ENCODE peak calls at places on chromosomes 4 and X, in ten cellular contexts. One of them, this sample, is unnamed. For H3K9me3, the result is how much of the 10 kb centered on the place peaks cover.

GRCh38 chrX:63658920-63659319 is 126.1 kb downstream of the ARHGEF9 start:
- DNase-seq in GM12878: no peak
- DNase-seq in Panc1: no peak
- DNase-seq in suprapubic skin: no peak
- DNase-seq in stomach: no peak
- DNase-seq in HCT116: no peak
- DNase-seq in K562: no peak
- DNase-seq in upper lobe of left lung: no peak
- DNase-seq in H1: no peak
- DNase-seq in SK-N-SH: no peak
- DNase-seq in this sample: no peak

GRCh38 chr4:184514121-184514988 is 40.0 kb upstream of the IRF2 start:
- DNase-seq in K562: peak
- DNase-seq in GM12878: peak
- DNase-seq in SK-N-SH: peak
- DNase-seq in suprapubic skin: peak
- DNase-seq in upper lobe of left lung: no peak
- DNase-seq in H1: no peak
- DNase-seq in stomach: no peak
- DNase-seq in HCT116: no peak
- DNase-seq in Panc1: no peak
- DNase-seq in this sample: no peak

GRCh38 chrX:28628101-28628500 is 40.9 kb downstream of the IL1RAPL1 start:
- DNase-seq in HCT116: no peak
- DNase-seq in stomach: no peak
- DNase-seq in Panc1: no peak
- DNase-seq in GM12878: no peak
- DNase-seq in suprapubic skin: no peak
- DNase-seq in SK-N-SH: no peak
- DNase-seq in H1: no peak
- DNase-seq in K562: no peak
- DNase-seq in upper lobe of left lung: no peak
- DNase-seq in this sample: no peak

GRCh38 chr4:703336-704197 is 2.1 kb upstream of the PCGF3 start:
- DNase-seq in suprapubic skin: no peak
- DNase-seq in upper lobe of left lung: no peak
- DNase-seq in Panc1: no peak
- DNase-seq in H1: no peak
- DNase-seq in GM12878: no peak
- DNase-seq in SK-N-SH: no peak
- DNase-seq in HCT116: no peak
- DNase-seq in K562: no peak
- DNase-seq in stomach: no peak
- DNase-seq in this sample: no peak

GRCh38 chr4:180060159-180060889 is 2182.9 kb upstream of the TENM3 start:
- DNase-seq in GM12878: no peak
- DNase-seq in suprapubic skin: no peak
- DNase-seq in SK-N-SH: peak
- DNase-seq in H1: no peak
- DNase-seq in K562: no peak
- DNase-seq in stomach: no peak
- DNase-seq in Panc1: no peak
- DNase-seq in HCT116: no peak
- DNase-seq in upper lobe of left lung: no peak
- DNase-seq in this sample: no peak

GRCh38 chr4:169620846-169621228 is 459 bp downstream of the CLCN3 start:
- DNase-seq in upper lobe of left lung: no peak
- DNase-seq in HCT116: no peak
- DNase-seq in SK-N-SH: peak
- DNase-seq in stomach: no peak
- DNase-seq in H1: no peak
- DNase-seq in GM12878: no peak
- DNase-seq in Panc1: no peak
- DNase-seq in K562: no peak
- DNase-seq in suprapubic skin: no peak
- DNase-seq in this sample: peak

GRCh38 chrX:150363561-150364346 is 637 bp downstream of the MAMLD1 start:
- DNase-seq in upper lobe of left lung: peak
- DNase-seq in H1: peak
- DNase-seq in HCT116: no peak
- DNase-seq in Panc1: no peak
- DNase-seq in SK-N-SH: peak
- DNase-seq in GM12878: no peak
- DNase-seq in suprapubic skin: no peak
- DNase-seq in stomach: no peak
- DNase-seq in K562: no peak
- DNase-seq in this sample: no peak

GRCh38 chr4:149311076-149311475 is 504.6 kb downstream of the IQCM start:
- DNase-seq in stomach: no peak
- DNase-seq in GM12878: no peak
- DNase-seq in Panc1: no peak
- DNase-seq in upper lobe of left lung: no peak
- DNase-seq in SK-N-SH: no peak
- DNase-seq in H1: no peak
- DNase-seq in suprapubic skin: no peak
- DNase-seq in HCT116: no peak
- DNase-seq in K562: no peak
- DNase-seq in this sample: no peak

GRCh38 chr4:185566972-185567749 is 31.9 kb upstream of the PDLIM3 start:
- DNase-seq in K562: no peak
- DNase-seq in suprapubic skin: no peak
- DNase-seq in SK-N-SH: no peak
- DNase-seq in GM12878: no peak
- DNase-seq in upper lobe of left lung: no peak
- DNase-seq in Panc1: no peak
- DNase-seq in stomach: no peak
- DNase-seq in HCT116: no peak
- DNase-seq in H1: no peak
- DNase-seq in this sample: no peak

GRCh38 chr4:53563824-53564223 is 27.5 kb downstream of the LNX1 start:
- DNase-seq in SK-N-SH: no peak
- DNase-seq in suprapubic skin: no peak
- DNase-seq in stomach: no peak
- DNase-seq in upper lobe of left lung: no peak
- DNase-seq in H1: no peak
- DNase-seq in GM12878: peak
- DNase-seq in HCT116: no peak
- DNase-seq in K562: no peak
- DNase-seq in Panc1: no peak
- DNase-seq in this sample: no peak

GRCh38 chrX:538311-538710 is 92.3 kb upstream of the SHOX start:
- DNase-seq in stomach: no peak
- DNase-seq in upper lobe of left lung: no peak
- DNase-seq in suprapubic skin: no peak
- DNase-seq in H1: no peak
- DNase-seq in SK-N-SH: no peak
- DNase-seq in Panc1: no peak
- DNase-seq in HCT116: peak
- DNase-seq in GM12878: no peak
- DNase-seq in K562: no peak
- DNase-seq in this sample: no peak

GRCh38 chrX:9878141-9878875 is 88.8 kb upstream of the CLDN34 start:
- DNase-seq in SK-N-SH: no peak
- DNase-seq in stomach: no peak
- DNase-seq in H1: no peak
- DNase-seq in HCT116: no peak
- DNase-seq in upper lobe of left lung: no peak
- DNase-seq in Panc1: no peak
- DNase-seq in GM12878: no peak
- DNase-seq in suprapubic skin: no peak
- DNase-seq in K562: no peak
- DNase-seq in this sample: no peak

DNA sequence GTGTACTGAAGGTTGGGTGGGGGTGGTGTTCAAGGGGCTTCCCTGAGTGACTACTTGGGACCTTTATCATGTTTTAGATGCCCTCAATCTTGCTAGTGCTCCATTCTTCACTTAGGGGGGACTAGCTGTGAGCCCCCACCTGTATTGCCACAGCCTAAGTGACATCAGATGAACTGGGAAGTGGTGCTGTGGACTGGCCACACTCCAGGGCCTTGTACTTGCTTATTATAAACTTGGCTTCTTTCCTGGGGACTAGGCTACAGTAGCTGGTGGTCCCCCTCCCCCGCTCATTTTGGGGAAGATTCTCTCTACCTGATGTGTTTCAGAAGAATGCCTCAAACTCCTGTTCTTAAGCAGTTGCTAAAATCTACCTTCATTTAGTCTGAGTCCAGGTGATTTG is 46.7 kb upstream of the WDR1 start:
- DNase-seq in upper lobe of left lung: no peak
- DNase-seq in K562: no peak
- DNase-seq in stomach: no peak
- DNase-seq in H1: no peak
- DNase-seq in SK-N-SH: no peak
- DNase-seq in HCT116: no peak
- DNase-seq in suprapubic skin: no peak
- DNase-seq in GM12878: no peak
- DNase-seq in Panc1: no peak
- DNase-seq in this sample: no peak
- TF ChIP-seq POLR2AphosphoS5 in upper lobe of left lung: no peak
- TF ChIP-seq POLR2AphosphoS5 in K562: no peak
- TF ChIP-seq POLR2AphosphoS5 in stomach: no peak
- TF ChIP-seq POLR2AphosphoS5 in H1: no peak
- TF ChIP-seq POLR2AphosphoS5 in SK-N-SH: no peak
- TF ChIP-seq POLR2AphosphoS5 in HCT116: no peak
- TF ChIP-seq POLR2AphosphoS5 in suprapubic skin: no peak
- TF ChIP-seq POLR2AphosphoS5 in GM12878: no peak
- TF ChIP-seq POLR2AphosphoS5 in Panc1: no peak
- TF ChIP-seq POLR2AphosphoS5 in this sample: no peak

GRCh38 chrX:7131621-7132020 is 15.9 kb upstream of the STS start:
- DNase-seq in H1: no peak
- DNase-seq in Panc1: no peak
- DNase-seq in K562: no peak
- DNase-seq in upper lobe of left lung: no peak
- DNase-seq in SK-N-SH: no peak
- DNase-seq in GM12878: no peak
- DNase-seq in HCT116: no peak
- DNase-seq in stomach: peak
- DNase-seq in suprapubic skin: no peak
- DNase-seq in this sample: no peak

GRCh38 chrX:7133036-7133412 is 14.5 kb upstream of the STS start:
- DNase-seq in GM12878: no peak
- DNase-seq in HCT116: no peak
- DNase-seq in stomach: no peak
- DNase-seq in Panc1: no peak
- DNase-seq in H1: no peak
- DNase-seq in upper lobe of left lung: no peak
- DNase-seq in suprapubic skin: no peak
- DNase-seq in SK-N-SH: no peak
- DNase-seq in K562: peak
- DNase-seq in this sample: no peak

GRCh38 chrX:7127058-7127457 is 20.5 kb upstream of the STS start:
- DNase-seq in HCT116: no peak
- DNase-seq in GM12878: no peak
- DNase-seq in SK-N-SH: no peak
- DNase-seq in H1: no peak
- DNase-seq in Panc1: no peak
- DNase-seq in K562: no peak
- DNase-seq in stomach: no peak
- DNase-seq in upper lobe of left lung: no peak
- DNase-seq in suprapubic skin: no peak
- DNase-seq in this sample: no peak

DNA sequence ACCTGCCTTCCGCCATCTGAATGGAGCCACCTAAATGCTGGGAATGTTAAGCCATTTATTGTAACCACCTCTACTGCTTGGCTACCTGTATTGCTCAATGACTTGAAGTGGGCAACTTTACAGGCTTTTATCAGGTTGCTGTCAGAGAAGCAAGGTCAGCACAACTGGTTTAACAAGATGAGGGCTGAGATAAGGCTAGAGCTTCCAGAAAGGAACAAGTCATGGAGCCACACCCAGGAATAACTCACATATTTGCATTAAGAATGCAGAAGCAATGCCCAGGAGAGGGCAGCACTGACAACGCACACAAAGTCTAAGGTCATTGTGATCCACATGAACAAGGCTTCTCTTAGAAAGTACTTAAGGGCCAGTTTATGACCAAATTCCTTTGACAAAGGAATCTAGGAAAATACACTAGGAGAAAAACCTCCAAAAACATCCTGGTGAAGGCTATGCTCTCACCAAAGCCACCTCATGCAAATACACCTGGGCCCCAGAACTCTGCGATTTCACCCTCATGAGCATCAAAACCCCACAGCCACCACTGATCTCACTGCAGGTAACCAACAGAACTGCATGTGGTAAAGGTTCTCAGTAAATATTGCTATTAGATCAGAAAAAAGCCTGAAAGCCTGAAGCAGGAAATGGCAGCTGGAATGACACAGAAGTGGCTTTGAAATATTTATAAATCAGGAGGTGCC is 15.0 kb upstream of the STS start:
- DNase-seq in upper lobe of left lung: no peak
- DNase-seq in Panc1: no peak
- DNase-seq in HCT116: peak
- DNase-seq in H1: no peak
- DNase-seq in suprapubic skin: no peak
- DNase-seq in stomach: peak
- DNase-seq in K562: peak
- DNase-seq in GM12878: no peak
- DNase-seq in SK-N-SH: no peak
- DNase-seq in this sample: peak
- TF ChIP-seq CTCF in upper lobe of left lung: peak
- TF ChIP-seq CTCF in Panc1: peak
- TF ChIP-seq CTCF in HCT116: peak
- TF ChIP-seq CTCF in H1: no peak
- TF ChIP-seq CTCF in suprapubic skin: peak
- TF ChIP-seq CTCF in stomach: peak
- TF ChIP-seq CTCF in K562: peak
- TF ChIP-seq CTCF in GM12878: peak
- TF ChIP-seq CTCF in SK-N-SH: peak
- TF ChIP-seq CTCF in this sample: peak

DNA sequence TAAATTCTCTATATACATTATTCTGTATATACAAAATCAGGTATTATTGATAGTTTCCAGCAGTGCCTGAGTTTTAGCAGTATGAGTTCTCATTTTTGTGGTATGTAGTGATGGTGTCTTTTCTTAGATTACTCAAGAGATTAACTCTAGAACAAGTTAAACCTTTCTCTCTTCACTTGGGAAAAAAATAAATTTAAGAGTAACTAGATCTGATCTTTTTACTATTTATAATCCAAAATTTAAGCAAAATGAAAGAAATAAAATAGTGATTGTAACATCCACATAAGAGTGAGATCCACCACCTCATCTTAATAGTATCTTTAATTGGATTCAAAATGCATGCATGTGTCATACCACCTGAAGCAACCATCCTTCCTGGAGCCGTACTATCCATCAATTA is 124.1 kb upstream of the DDX3X start:
- DNase-seq in K562: no peak
- DNase-seq in SK-N-SH: no peak
- DNase-seq in HCT116: no peak
- DNase-seq in suprapubic skin: no peak
- DNase-seq in stomach: no peak
- DNase-seq in GM12878: no peak
- DNase-seq in H1: no peak
- DNase-seq in upper lobe of left lung: no peak
- DNase-seq in Panc1: no peak
- DNase-seq in this sample: no peak
- H3K9me3 ChIP-seq in K562: under half
- H3K9me3 ChIP-seq in SK-N-SH: under half
- H3K9me3 ChIP-seq in HCT116: under half
- H3K9me3 ChIP-seq in suprapubic skin: under half
- H3K9me3 ChIP-seq in stomach: under half
- H3K9me3 ChIP-seq in GM12878: under half
- H3K9me3 ChIP-seq in H1: under half
- H3K9me3 ChIP-seq in upper lobe of left lung: under half
- H3K9me3 ChIP-seq in Panc1: under half
- H3K9me3 ChIP-seq in this sample: under half

GRCh38 chr4:2961411-2962098 is 1.7 kb downstream of the NOP14 start:
- DNase-seq in HCT116: no peak
- DNase-seq in suprapubic skin: no peak
- DNase-seq in upper lobe of left lung: peak
- DNase-seq in stomach: no peak
- DNase-seq in H1: no peak
- DNase-seq in SK-N-SH: peak
- DNase-seq in K562: no peak
- DNase-seq in GM12878: no peak
- DNase-seq in Panc1: no peak
- DNase-seq in this sample: no peak
- TF ChIP-seq POLR2AphosphoS5 in HCT116: no peak
- TF ChIP-seq POLR2AphosphoS5 in suprapubic skin: no peak
- TF ChIP-seq POLR2AphosphoS5 in upper lobe of left lung: no peak
- TF ChIP-seq POLR2AphosphoS5 in stomach: no peak
- TF ChIP-seq POLR2AphosphoS5 in H1: no peak
- TF ChIP-seq POLR2AphosphoS5 in SK-N-SH: no peak
- TF ChIP-seq POLR2AphosphoS5 in K562: no peak
- TF ChIP-seq POLR2AphosphoS5 in GM12878: no peak
- TF ChIP-seq POLR2AphosphoS5 in Panc1: no peak
- TF ChIP-seq POLR2AphosphoS5 in this sample: no peak

This sample was measured in breast epithelium.